ENCODE peak calls at places on chromosomes 12 and 14, in ten cellular contexts. I is CD8-positive, alpha-beta memory T cell; T is pancreas; X is tibial artery; H is cardiac muscle cell; Y is SJCRH30; U is stomach; J is osteoblast; N is Panc1; L is aorta. A is an unnamed sample.

GRCh38 chr14:102187044-102187443 is 47.3 kb downstream of the WDR20 start:
- DNase-seq in U (no peak), T (no peak), H (no peak), X (no peak), L (no peak), Y (no peak), I (no peak), J (peak), N (no peak), A (no peak)

GRCh38 chr14:87391066-87391465 is 601.9 kb downstream of the GALC start:
- DNase-seq in J (no peak), X (no peak), Y (no peak), U (no peak), L (no peak), I (no peak), H (no peak), N (no peak), T (no peak), A (no peak)

GRCh38 chr12:88633312-88633711 is 53.0 kb upstream of the KITLG start:
- DNase-seq in N (no peak), U (no peak), X (no peak), T (no peak), Y (peak), L (no peak), J (no peak), H (no peak), I (no peak), A (no peak)

GRCh38 chr12:111067498-111067897 is 147.1 kb upstream of the MYL2 start:
- DNase-seq in U (peak), L (no peak), H (no peak), X (no peak), T (no peak), J (peak), Y (no peak), N (no peak), I (no peak), A (no peak)

GRCh38 chr14:73724696-73725095 is 10.5 kb upstream of the PNMA1 start:
- DNase-seq in H (no peak), N (no peak), U (no peak), J (peak), T (no peak), I (no peak), Y (no peak), L (no peak), X (no peak), A (no peak)

GRCh38 chr12:98578821-98579220 is 14.7 kb upstream of the SLC25A3 start:
- DNase-seq in L (no peak), U (no peak), X (no peak), I (no peak), H (no peak), J (no peak), N (no peak), Y (no peak), T (no peak), A (no peak)

GRCh38 chr12:48265792-48266191 is 62.7 kb upstream of the OR10AD1 start:
- DNase-seq in Y (no peak), I (no peak), L (no peak), J (no peak), X (no peak), H (no peak), U (no peak), N (no peak), T (no peak), A (no peak)

GRCh38 chr12:64633940-64634337 is 23.6 kb downstream of the RASSF3 start:
- DNase-seq in X (peak), H (no peak), T (peak), L (peak), Y (peak), U (peak), J (peak), N (peak), I (peak), A (peak)

GRCh38 chr14:100778951-100779690 is 46.8 kb upstream of the MEG3 start:
- DNase-seq in N (no peak), J (no peak), T (no peak), I (no peak), Y (no peak), X (no peak), U (peak), H (no peak), L (peak), A (no peak)

GRCh38 chr14:58353516-58354299 is 42.0 kb upstream of the TOMM20L start:
- DNase-seq in N (no peak), X (no peak), T (no peak), I (no peak), Y (no peak), J (no peak), U (no peak), L (no peak), H (no peak), A (no peak)

GRCh38 chr14:69013943-69014782 is 35.1 kb upstream of the ACTN1 start:
- DNase-seq in U (peak), N (no peak), I (no peak), J (peak), T (no peak), L (no peak), X (peak), Y (peak), H (peak), A (no peak)

GRCh38 chr12:18165422-18165871 is 75.5 kb upstream of the RERGL start:
- DNase-seq in I (no peak), U (no peak), L (no peak), N (no peak), H (no peak), X (no peak), T (no peak), Y (peak), J (no peak), A (no peak)

GRCh38 chr12:90978117-90978770 is 23.3 kb upstream of the CCER1 start:
- DNase-seq in J (peak), L (no peak), I (no peak), X (no peak), U (no peak), N (no peak), T (no peak), Y (peak), H (peak), A (no peak)

GRCh38 chr14:102620413-102620812 is 28.0 kb downstream of the RCOR1 start:
- DNase-seq in N (no peak), Y (no peak), T (no peak), U (no peak), J (no peak), H (no peak), X (no peak), L (no peak), I (no peak), A (no peak)

GRCh38 chr12:112126000-112126431 is 656 bp downstream of the TRAFD1 start:
- DNase-seq in X (no peak), Y (no peak), J (no peak), U (no peak), N (no peak), T (no peak), L (no peak), H (no peak), I (no peak), A (no peak)

GRCh38 chr12:25372002-25372401 is 121.3 kb upstream of the KRAS start:
- DNase-seq in N (no peak), L (no peak), J (no peak), T (no peak), H (no peak), X (no peak), U (no peak), Y (no peak), I (no peak), A (no peak)

GRCh38 chr14:95153866-95154265 is 3.5 kb downstream of the DICER1 start:
- DNase-seq in N (no peak), J (no peak), Y (no peak), L (no peak), X (no peak), T (no peak), U (no peak), I (no peak), H (no peak), A (no peak)

GRCh38 chr14:21090194-21090939 is 8.1 kb downstream of the ZNF219 start:
- DNase-seq in X (no peak), Y (no peak), I (peak), T (no peak), N (no peak), H (no peak), L (peak), J (peak), U (no peak), A (no peak)

GRCh38 chr14:94466706-94467370 is 9.2 kb downstream of the SERPINA9 start:
- DNase-seq in H (no peak), Y (no peak), N (no peak), I (no peak), J (no peak), X (no peak), L (no peak), U (no peak), T (no peak), A (no peak)

GRCh38 chr14:96299441-96299840 is 43.4 kb downstream of the BDKRB1 start:
- DNase-seq in T (no peak), I (no peak), L (no peak), H (no peak), Y (no peak), N (no peak), J (no peak), U (no peak), X (no peak), A (no peak)

GRCh38 chr12:126055521-126055920 is 990.3 kb downstream of the AACS start:
- DNase-seq in N (no peak), Y (no peak), I (no peak), J (peak), L (no peak), X (no peak), T (no peak), U (no peak), H (no peak), A (no peak)

GRCh38 chr12:117484901-117485300 is 123.5 kb upstream of the NOS1 start:
- DNase-seq in X (no peak), H (no peak), U (no peak), N (no peak), J (no peak), Y (no peak), L (no peak), I (no peak), T (no peak), A (no peak)

GRCh38 chr14:68794856-68795601 is 2.2 kb upstream of the ZFP36L1 start:
- DNase-seq in T (no peak), J (peak), N (no peak), I (peak), U (peak), H (no peak), Y (peak), X (peak), L (no peak), A (no peak)

GRCh38 chr12:125892276-125892675 is 827.0 kb downstream of the AACS start:
- DNase-seq in X (no peak), T (no peak), I (no peak), Y (no peak), L (no peak), U (no peak), J (no peak), H (no peak), N (no peak), A (no peak)

GRCh38 chr12:96078281-96078761 is 42.9 kb upstream of the LTA4H start:
- DNase-seq in H (no peak), I (no peak), L (peak), J (peak), X (no peak), T (no peak), U (peak), Y (no peak), N (no peak), A (peak)

GRCh38 chr12:9872743-9873142 is 3.6 kb upstream of the CLEC2B start:
- DNase-seq in X (no peak), H (peak), N (no peak), Y (peak), J (no peak), L (no peak), T (no peak), I (no peak), U (no peak), A (no peak)

GRCh38 chr14:65041434-65041915 is 54.8 kb downstream of the FNTB start:
- DNase-seq in J (no peak), Y (no peak), L (no peak), X (no peak), H (no peak), N (no peak), T (no peak), I (no peak), U (peak), A (no peak)

GRCh38 chr12:98513379-98514318 is 1.7 kb upstream of the TMPO start:
- DNase-seq in L (no peak), J (peak), Y (no peak), H (no peak), X (no peak), N (no peak), U (no peak), T (no peak), I (no peak), A (no peak)

GRCh38 chr14:36975834-36976233 is 196.6 kb downstream of the SLC25A21 start:
- DNase-seq in I (no peak), T (no peak), L (no peak), X (no peak), U (no peak), N (no peak), J (no peak), Y (peak), H (no peak), A (no peak)

GRCh38 chr14:68181395-68182326 is 362.1 kb downstream of the RAD51B start:
- DNase-seq in J (peak), N (no peak), Y (no peak), H (no peak), L (no peak), X (no peak), T (no peak), I (no peak), U (no peak), A (no peak)

GRCh38 chr12:89783321-89784060 is 74.9 kb upstream of the ATP2B1 start:
- DNase-seq in Y (peak), L (no peak), T (no peak), I (no peak), N (no peak), X (no peak), J (peak), U (no peak), H (peak), A (no peak)

GRCh38 chr14:65011559-65011958 is 24.9 kb downstream of the FNTB start:
- DNase-seq in L (no peak), T (no peak), I (no peak), H (no peak), Y (no peak), J (no peak), U (no peak), X (no peak), N (no peak), A (no peak)

GRCh38 chr14:49769171-49769570 is 1.2 kb downstream of the KLHDC2 start:
- DNase-seq in U (peak), I (no peak), L (no peak), N (no peak), T (no peak), X (no peak), J (peak), H (no peak), Y (no peak), A (no peak)

GRCh38 chr12:41277019-41277770 is 89.1 kb downstream of the PDZRN4 start:
- DNase-seq in I (no peak), X (no peak), H (peak), Y (peak), T (no peak), L (no peak), U (no peak), N (peak), J (no peak), A (no peak)

GRCh38 chr14:97077253-97077653 is 280.1 kb downstream of the VRK1 start:
- DNase-seq in T (no peak), I (peak), J (no peak), L (no peak), Y (peak), U (peak), X (peak), H (peak), N (no peak), A (no peak)

DNA sequence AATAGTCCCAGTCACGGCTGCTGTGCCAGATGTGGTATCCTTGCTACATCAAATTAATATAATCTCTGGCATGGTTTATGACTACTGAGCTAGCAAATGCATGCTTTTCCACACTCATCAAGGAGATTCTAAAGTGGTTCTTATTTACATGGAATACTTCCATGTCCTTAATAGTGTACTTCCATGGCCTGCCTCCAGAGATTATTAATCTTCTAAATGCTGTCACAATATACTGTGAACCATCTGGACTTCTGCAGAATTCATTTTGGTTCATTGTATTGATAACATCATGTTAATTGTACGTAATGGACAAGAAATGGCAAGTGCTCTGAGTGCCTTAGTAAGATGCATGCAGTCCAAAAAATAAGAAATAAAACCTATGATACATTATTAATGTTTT is 230.8 kb downstream of the NUAK1 start:
- DNase-seq in N (no peak), I (no peak), U (no peak), X (no peak), H (no peak), J (no peak), Y (no peak), L (no peak), T (no peak), A (no peak)
- H3K27ac ChIP-seq in N (no peak), I (no peak), U (no peak), X (no peak), H (no peak), J (no peak), Y (no peak), L (no peak), T (no peak), A (no peak)

GRCh38 chr14:98137626-98138025 is 1134.4 kb downstream of the BCL11B start:
- DNase-seq in J (no peak), H (no peak), T (no peak), Y (no peak), N (no peak), X (no peak), L (no peak), U (no peak), I (no peak), A (no peak)

GRCh38 chr14:98133806-98134205 is 1138.2 kb downstream of the BCL11B start:
- DNase-seq in I (no peak), N (no peak), X (no peak), J (no peak), H (no peak), Y (no peak), L (no peak), T (no peak), U (no peak), A (no peak)

GRCh38 chr14:98138666-98139065 is 1133.3 kb downstream of the BCL11B start:
- DNase-seq in H (peak), T (no peak), U (no peak), J (no peak), N (no peak), L (no peak), Y (peak), X (no peak), I (peak), A (no peak)

GRCh38 chr14:98136019-98136418 is 1136.0 kb downstream of the BCL11B start:
- DNase-seq in H (no peak), I (peak), N (no peak), Y (no peak), J (no peak), L (no peak), T (no peak), U (no peak), X (no peak), A (no peak)

DNA sequence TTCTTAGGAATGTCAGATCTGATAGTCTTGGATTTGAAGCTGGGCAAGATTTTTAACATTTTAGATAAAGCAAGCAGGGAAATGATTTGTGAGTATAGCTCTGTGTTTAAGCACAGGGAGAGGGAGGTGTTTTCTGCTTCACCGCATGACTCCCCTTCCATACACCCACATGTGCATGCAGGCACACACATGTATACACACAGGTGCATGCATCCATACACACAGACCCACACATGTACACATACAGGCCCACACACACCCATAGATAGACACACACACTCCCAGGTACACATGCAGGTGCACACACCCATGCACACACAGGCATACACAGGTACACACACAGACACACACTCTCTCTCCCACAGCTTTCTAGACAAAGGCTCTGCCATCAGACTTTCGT is 1135.6 kb downstream of the BCL11B start:
- DNase-seq in U (no peak), I (no peak), X (no peak), T (no peak), N (no peak), L (no peak), J (peak), H (no peak), Y (no peak), A (no peak)
- H3K4me3 ChIP-seq in U (no peak), I (peak), X (no peak), T (no peak), N (no peak), L (no peak), J (no peak), H (no peak), Y (no peak), A (no peak)

GRCh38 chr14:25122188-25122587 is 72.2 kb upstream of the STXBP6 start:
- DNase-seq in H (no peak), I (no peak), U (no peak), X (no peak), J (peak), L (no peak), Y (peak), N (no peak), T (no peak), A (no peak)

GRCh38 chr14:25120261-25120660 is 70.3 kb upstream of the STXBP6 start:
- DNase-seq in X (no peak), H (no peak), L (no peak), N (no peak), Y (no peak), J (no peak), U (no peak), T (no peak), I (no peak), A (no peak)

GRCh38 chr14:25118671-25119070 is 68.7 kb upstream of the STXBP6 start:
- DNase-seq in Y (no peak), U (no peak), T (no peak), I (no peak), H (no peak), N (no peak), J (no peak), L (no peak), X (no peak), A (no peak)

GRCh38 chr14:25122843-25123242 is 72.9 kb upstream of the STXBP6 start:
- DNase-seq in I (no peak), L (no peak), U (no peak), T (no peak), Y (no peak), N (no peak), J (no peak), X (no peak), H (no peak), A (no peak)

DNA sequence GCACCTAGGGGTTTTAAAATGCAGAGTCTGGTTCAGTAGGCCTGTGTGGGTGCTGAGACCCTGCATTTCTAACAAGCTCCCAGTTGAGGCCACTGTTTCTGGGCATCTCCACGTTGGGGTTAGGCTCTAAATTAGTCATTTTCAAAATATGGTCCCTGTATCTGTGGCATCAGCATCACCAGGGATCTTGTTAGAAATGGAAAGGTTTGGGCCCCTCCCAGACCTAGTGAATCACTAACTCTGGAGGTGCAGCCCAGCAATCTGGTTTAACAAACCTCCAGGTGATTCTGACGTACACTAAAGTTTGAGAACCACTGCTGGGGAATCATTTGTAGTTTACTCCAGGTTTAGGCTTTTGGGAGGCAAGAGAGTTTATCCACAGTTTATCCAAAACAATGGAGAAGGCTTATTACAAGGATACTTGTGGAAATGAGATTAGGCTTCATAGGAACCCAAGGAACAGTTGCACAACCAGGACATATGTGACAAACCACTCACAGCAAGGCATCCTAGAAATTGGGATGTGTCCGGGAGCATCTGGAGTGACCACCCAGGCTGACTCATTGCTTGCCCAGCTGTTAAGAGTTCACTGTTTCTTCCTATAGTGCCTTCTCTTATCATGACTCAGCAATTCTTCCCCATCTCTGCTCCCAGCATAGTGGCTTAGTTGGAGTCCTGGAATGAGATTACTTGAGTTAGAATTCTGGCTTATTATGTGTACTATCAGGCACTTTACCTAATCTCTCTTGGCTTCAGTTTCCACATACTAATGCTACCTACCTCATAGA is 71.6 kb upstream of the STXBP6 start:
- DNase-seq in H (peak), T (no peak), N (no peak), J (peak), L (no peak), X (no peak), Y (peak), I (no peak), U (no peak), A (no peak)
- H3K27ac ChIP-seq in H (no peak), T (no peak), N (no peak), J (peak), L (no peak), X (no peak), Y (peak), I (no peak), U (no peak), A (no peak)

DNA sequence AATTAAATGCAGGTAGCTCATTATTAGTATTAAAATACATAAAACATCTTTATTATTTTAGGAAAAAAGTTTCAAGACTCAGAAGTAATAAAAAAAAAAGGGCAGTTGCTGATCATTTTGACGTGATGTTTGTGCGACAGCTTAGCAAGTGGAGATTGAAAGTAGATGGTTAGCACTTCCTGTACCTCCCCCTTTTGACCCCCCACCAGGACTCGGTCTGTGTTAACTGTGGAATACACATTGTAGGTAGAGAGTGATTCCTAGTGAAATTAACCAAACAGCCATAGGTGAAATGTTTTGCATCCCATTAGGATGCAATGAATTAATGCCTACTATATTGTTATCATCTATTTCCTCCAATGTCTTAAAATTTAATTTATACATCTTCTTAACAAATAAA is 120.8 kb downstream of the SLC5A8 start:
- DNase-seq in X (no peak), H (no peak), J (no peak), T (no peak), I (no peak), Y (no peak), L (no peak), N (no peak), U (no peak), A (no peak)
- H3K4me3 ChIP-seq in X (no peak), H (no peak), J (no peak), T (no peak), I (no peak), Y (no peak), L (no peak), N (no peak), U (no peak), A (no peak)